ENCODE peak calls at places on chromosome 19, in eight cellular contexts. One of them, this sample, is unnamed. For H3K4me1, the result is how much of the 10 kb centered on the place peaks cover.

GRCh38 chr19:19634516-19635312 is 6.7 kb upstream of the LPAR2 start:
- DNase-seq in neural progenitor cell: no peak
- DNase-seq in Panc1: no peak
- DNase-seq in K562: no peak
- DNase-seq in tibial nerve: no peak
- DNase-seq in mammary epithelial cell: no peak
- DNase-seq in CD8-positive, alpha-beta T cell: no peak
- DNase-seq in stomach: no peak
- DNase-seq in this sample: no peak

GRCh38 chr19:44645407-44646048 is 1.8 kb downstream of the PVR start:
- DNase-seq in K562: no peak
- DNase-seq in CD8-positive, alpha-beta T cell: no peak
- DNase-seq in stomach: no peak
- DNase-seq in mammary epithelial cell: no peak
- DNase-seq in Panc1: no peak
- DNase-seq in neural progenitor cell: no peak
- DNase-seq in tibial nerve: no peak
- DNase-seq in this sample: peak

GRCh38 chr19:543912-544608 is at the start of gene GZMM:
- DNase-seq in Panc1: no peak
- DNase-seq in stomach: no peak
- DNase-seq in neural progenitor cell: no peak
- DNase-seq in mammary epithelial cell: no peak
- DNase-seq in tibial nerve: no peak
- DNase-seq in K562: peak
- DNase-seq in CD8-positive, alpha-beta T cell: peak
- DNase-seq in this sample: no peak

GRCh38 chr19:2049741-2050348 is 1.2 kb downstream of the MKNK2 start:
- DNase-seq in mammary epithelial cell: peak
- DNase-seq in stomach: peak
- DNase-seq in Panc1: no peak
- DNase-seq in CD8-positive, alpha-beta T cell: peak
- DNase-seq in K562: peak
- DNase-seq in neural progenitor cell: peak
- DNase-seq in tibial nerve: peak
- DNase-seq in this sample: peak

GRCh38 chr19:48330012-48330681 is 4.8 kb downstream of the EMP3 start:
- DNase-seq in K562: no peak
- DNase-seq in mammary epithelial cell: peak
- DNase-seq in stomach: peak
- DNase-seq in neural progenitor cell: peak
- DNase-seq in Panc1: no peak
- DNase-seq in tibial nerve: peak
- DNase-seq in CD8-positive, alpha-beta T cell: peak
- DNase-seq in this sample: no peak

GRCh38 chr19:33622809-33623511 is 1.2 kb downstream of the CHST8 start:
- DNase-seq in mammary epithelial cell: no peak
- DNase-seq in CD8-positive, alpha-beta T cell: no peak
- DNase-seq in K562: no peak
- DNase-seq in neural progenitor cell: peak
- DNase-seq in tibial nerve: no peak
- DNase-seq in stomach: no peak
- DNase-seq in Panc1: no peak
- DNase-seq in this sample: no peak

GRCh38 chr19:18701250-18701608 is 17.7 kb downstream of the CRTC1 start:
- DNase-seq in tibial nerve: no peak
- DNase-seq in K562: no peak
- DNase-seq in neural progenitor cell: no peak
- DNase-seq in mammary epithelial cell: no peak
- DNase-seq in CD8-positive, alpha-beta T cell: no peak
- DNase-seq in stomach: no peak
- DNase-seq in Panc1: no peak
- DNase-seq in this sample: no peak

GRCh38 chr19:12364391-12365093 is 941 bp downstream of the ZNF442 start:
- DNase-seq in Panc1: no peak
- DNase-seq in CD8-positive, alpha-beta T cell: no peak
- DNase-seq in stomach: no peak
- DNase-seq in mammary epithelial cell: peak
- DNase-seq in K562: peak
- DNase-seq in tibial nerve: no peak
- DNase-seq in neural progenitor cell: peak
- DNase-seq in this sample: no peak

GRCh38 chr19:18173572-18174294 is at the start of gene IFI30:
- DNase-seq in tibial nerve: peak
- DNase-seq in CD8-positive, alpha-beta T cell: peak
- DNase-seq in K562: peak
- DNase-seq in Panc1: no peak
- DNase-seq in neural progenitor cell: peak
- DNase-seq in mammary epithelial cell: no peak
- DNase-seq in stomach: peak
- DNase-seq in this sample: peak

GRCh38 chr19:18590273-18591272 is 2.0 kb downstream of the REX1BD start:
- DNase-seq in CD8-positive, alpha-beta T cell: no peak
- DNase-seq in tibial nerve: peak
- DNase-seq in neural progenitor cell: peak
- DNase-seq in mammary epithelial cell: peak
- DNase-seq in Panc1: peak
- DNase-seq in K562: peak
- DNase-seq in stomach: no peak
- DNase-seq in this sample: peak

GRCh38 chr19:489418-490196 is 6.7 kb upstream of the MADCAM1 start:
- DNase-seq in mammary epithelial cell: no peak
- DNase-seq in stomach: no peak
- DNase-seq in Panc1: no peak
- DNase-seq in neural progenitor cell: peak
- DNase-seq in CD8-positive, alpha-beta T cell: no peak
- DNase-seq in tibial nerve: no peak
- DNase-seq in K562: no peak
- DNase-seq in this sample: no peak

GRCh38 chr19:48325265-48325910 is at the start of gene EMP3:
- DNase-seq in mammary epithelial cell: peak
- DNase-seq in CD8-positive, alpha-beta T cell: peak
- DNase-seq in neural progenitor cell: peak
- DNase-seq in stomach: peak
- DNase-seq in Panc1: no peak
- DNase-seq in tibial nerve: peak
- DNase-seq in K562: peak
- DNase-seq in this sample: peak

GRCh38 chr19:3185482-3186376 is at the start of gene NCLN:
- DNase-seq in tibial nerve: peak
- DNase-seq in CD8-positive, alpha-beta T cell: peak
- DNase-seq in stomach: peak
- DNase-seq in mammary epithelial cell: peak
- DNase-seq in neural progenitor cell: peak
- DNase-seq in Panc1: peak
- DNase-seq in K562: peak
- DNase-seq in this sample: peak

GRCh38 chr19:4375620-4376228 is 24.6 kb downstream of the SH3GL1 start:
- DNase-seq in K562: peak
- DNase-seq in CD8-positive, alpha-beta T cell: no peak
- DNase-seq in tibial nerve: no peak
- DNase-seq in stomach: no peak
- DNase-seq in Panc1: no peak
- DNase-seq in mammary epithelial cell: no peak
- DNase-seq in neural progenitor cell: peak
- DNase-seq in this sample: no peak

GRCh38 chr19:29662604-29663404 is 2.5 kb upstream of the PLEKHF1 start:
- DNase-seq in stomach: peak
- DNase-seq in K562: peak
- DNase-seq in neural progenitor cell: no peak
- DNase-seq in Panc1: no peak
- DNase-seq in mammary epithelial cell: peak
- DNase-seq in tibial nerve: no peak
- DNase-seq in CD8-positive, alpha-beta T cell: no peak
- DNase-seq in this sample: no peak

GRCh38 chr19:30666301-30666803 is 294.2 kb downstream of the ZNF536 start:
- DNase-seq in CD8-positive, alpha-beta T cell: peak
- DNase-seq in mammary epithelial cell: peak
- DNase-seq in Panc1: peak
- DNase-seq in stomach: peak
- DNase-seq in neural progenitor cell: peak
- DNase-seq in K562: peak
- DNase-seq in tibial nerve: no peak
- DNase-seq in this sample: peak

GRCh38 chr19:51478381-51479285 is at the start of gene CEACAM18:
- DNase-seq in CD8-positive, alpha-beta T cell: no peak
- DNase-seq in tibial nerve: no peak
- DNase-seq in mammary epithelial cell: no peak
- DNase-seq in Panc1: no peak
- DNase-seq in stomach: no peak
- DNase-seq in K562: peak
- DNase-seq in neural progenitor cell: no peak
- DNase-seq in this sample: no peak

GRCh38 chr19:10259162-10259905 is 7.3 kb downstream of the MRPL4 start:
- DNase-seq in tibial nerve: peak
- DNase-seq in CD8-positive, alpha-beta T cell: peak
- DNase-seq in K562: peak
- DNase-seq in Panc1: peak
- DNase-seq in mammary epithelial cell: peak
- DNase-seq in neural progenitor cell: peak
- DNase-seq in stomach: peak
- DNase-seq in this sample: peak

GRCh38 chr19:58237324-58237723 is 8.6 kb downstream of the ZNF544 start:
- DNase-seq in K562: no peak
- DNase-seq in CD8-positive, alpha-beta T cell: no peak
- DNase-seq in Panc1: no peak
- DNase-seq in mammary epithelial cell: no peak
- DNase-seq in neural progenitor cell: no peak
- DNase-seq in tibial nerve: no peak
- DNase-seq in stomach: no peak
- DNase-seq in this sample: no peak

DNA sequence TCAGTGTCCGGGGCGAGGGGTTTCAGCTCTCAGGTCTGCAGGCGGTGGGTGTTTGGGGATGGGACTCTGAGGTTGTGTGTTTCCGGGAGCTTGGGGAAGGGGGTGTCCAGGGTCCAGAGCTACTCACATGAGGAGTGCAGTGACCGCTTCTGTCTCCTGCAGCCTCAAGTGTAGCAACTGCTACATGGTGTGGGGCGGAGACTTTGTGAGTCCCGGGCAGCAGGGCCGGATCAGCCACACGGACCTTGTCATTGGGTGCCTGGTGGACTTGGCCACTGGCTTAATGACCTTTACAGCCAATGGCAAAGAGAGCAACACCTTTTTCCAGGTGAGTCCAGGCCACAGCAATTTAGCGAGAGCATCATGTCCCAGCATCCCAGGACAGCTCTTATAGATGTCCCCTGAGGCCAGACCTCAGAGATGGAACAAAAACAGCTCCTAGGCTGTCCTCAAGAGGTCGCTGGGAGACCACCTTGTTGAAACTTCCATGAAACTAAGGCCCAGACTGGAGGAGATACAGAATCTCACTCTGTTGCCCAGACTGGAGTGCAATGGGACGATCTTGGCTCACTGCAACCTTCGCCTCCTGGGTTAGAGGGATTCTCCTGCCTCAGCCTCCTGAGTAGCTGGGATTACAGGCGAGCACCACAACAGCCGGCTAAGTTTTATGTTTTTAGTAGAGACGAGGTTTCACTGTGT is 44.9 kb downstream of the RYR1 start:
- DNase-seq in tibial nerve: no peak
- DNase-seq in K562: peak
- DNase-seq in Panc1: no peak
- DNase-seq in CD8-positive, alpha-beta T cell: no peak
- DNase-seq in neural progenitor cell: peak
- DNase-seq in mammary epithelial cell: no peak
- DNase-seq in stomach: no peak
- DNase-seq in this sample: peak
- TF ChIP-seq CTCF in tibial nerve: no peak
- TF ChIP-seq CTCF in K562: peak
- TF ChIP-seq CTCF in Panc1: no peak
- TF ChIP-seq CTCF in CD8-positive, alpha-beta T cell: no peak
- TF ChIP-seq CTCF in neural progenitor cell: peak
- TF ChIP-seq CTCF in mammary epithelial cell: peak
- TF ChIP-seq CTCF in stomach: no peak
- TF ChIP-seq CTCF in this sample: peak

GRCh38 chr19:56120002-56120370 is 1.1 kb downstream of the ZNF787 start:
- DNase-seq in CD8-positive, alpha-beta T cell: no peak
- DNase-seq in K562: no peak
- DNase-seq in stomach: no peak
- DNase-seq in mammary epithelial cell: no peak
- DNase-seq in Panc1: no peak
- DNase-seq in tibial nerve: no peak
- DNase-seq in neural progenitor cell: no peak
- DNase-seq in this sample: no peak
- H3K4me1 ChIP-seq in CD8-positive, alpha-beta T cell: under half
- H3K4me1 ChIP-seq in K562: under half
- H3K4me1 ChIP-seq in stomach: half or more
- H3K4me1 ChIP-seq in mammary epithelial cell: under half
- H3K4me1 ChIP-seq in Panc1: under half
- H3K4me1 ChIP-seq in tibial nerve: under half
- H3K4me1 ChIP-seq in neural progenitor cell: under half
- H3K4me1 ChIP-seq in this sample: under half

GRCh38 chr19:15365264-15365663 is 14.3 kb downstream of the AKAP8 start:
- DNase-seq in mammary epithelial cell: no peak
- DNase-seq in tibial nerve: no peak
- DNase-seq in K562: no peak
- DNase-seq in stomach: no peak
- DNase-seq in Panc1: no peak
- DNase-seq in CD8-positive, alpha-beta T cell: no peak
- DNase-seq in neural progenitor cell: no peak
- DNase-seq in this sample: no peak
- TF ChIP-seq CTCF in mammary epithelial cell: peak
- TF ChIP-seq CTCF in tibial nerve: no peak
- TF ChIP-seq CTCF in K562: no peak
- TF ChIP-seq CTCF in stomach: no peak
- TF ChIP-seq CTCF in Panc1: no peak
- TF ChIP-seq CTCF in CD8-positive, alpha-beta T cell: no peak
- TF ChIP-seq CTCF in neural progenitor cell: no peak
- TF ChIP-seq CTCF in this sample: no peak

GRCh38 chr19:40721140-40721486 is 4.2 kb downstream of the ITPKC start:
- DNase-seq in neural progenitor cell: no peak
- DNase-seq in Panc1: no peak
- DNase-seq in stomach: no peak
- DNase-seq in mammary epithelial cell: no peak
- DNase-seq in K562: no peak
- DNase-seq in CD8-positive, alpha-beta T cell: no peak
- DNase-seq in tibial nerve: no peak
- DNase-seq in this sample: no peak

GRCh38 chr19:40717880-40718773 is 1.2 kb downstream of the ITPKC start:
- DNase-seq in neural progenitor cell: peak
- DNase-seq in CD8-positive, alpha-beta T cell: no peak
- DNase-seq in stomach: no peak
- DNase-seq in Panc1: no peak
- DNase-seq in K562: peak
- DNase-seq in tibial nerve: no peak
- DNase-seq in mammary epithelial cell: peak
- DNase-seq in this sample: peak

GRCh38 chr19:40718774-40719391 is 2.0 kb downstream of the ITPKC start:
- DNase-seq in mammary epithelial cell: peak
- DNase-seq in stomach: peak
- DNase-seq in neural progenitor cell: peak
- DNase-seq in CD8-positive, alpha-beta T cell: no peak
- DNase-seq in tibial nerve: peak
- DNase-seq in Panc1: no peak
- DNase-seq in K562: peak
- DNase-seq in this sample: peak

GRCh38 chr19:40717325-40717879 is 490 bp downstream of the ITPKC start:
- DNase-seq in K562: peak
- DNase-seq in Panc1: no peak
- DNase-seq in stomach: no peak
- DNase-seq in tibial nerve: no peak
- DNase-seq in mammary epithelial cell: no peak
- DNase-seq in CD8-positive, alpha-beta T cell: no peak
- DNase-seq in neural progenitor cell: no peak
- DNase-seq in this sample: no peak

GRCh38 chr19:40719414-40719894 is 2.5 kb downstream of the ITPKC start:
- DNase-seq in mammary epithelial cell: peak
- DNase-seq in tibial nerve: no peak
- DNase-seq in CD8-positive, alpha-beta T cell: no peak
- DNase-seq in neural progenitor cell: no peak
- DNase-seq in Panc1: no peak
- DNase-seq in stomach: no peak
- DNase-seq in K562: no peak
- DNase-seq in this sample: no peak
- H3K4me1 ChIP-seq in mammary epithelial cell: under half
- H3K4me1 ChIP-seq in tibial nerve: under half
- H3K4me1 ChIP-seq in CD8-positive, alpha-beta T cell: half or more
- H3K4me1 ChIP-seq in neural progenitor cell: under half
- H3K4me1 ChIP-seq in Panc1: under half
- H3K4me1 ChIP-seq in stomach: half or more
- H3K4me1 ChIP-seq in K562: under half
- H3K4me1 ChIP-seq in this sample: under half

This sample was measured in A549.